ENCODE peak calls at places on chromosomes 1 and 21, in ten cellular contexts. P, M, L, D, N, U, A, E, S and T are unnamed samples.

GRCh38 chr1:228830954-228831481 is 95.7 kb downstream of the RHOU start:
- DNase-seq in P (no peak), M (no peak), L (no peak), D (no peak), N (no peak), U (peak), A (no peak), E (no peak), S (no peak), T (no peak)

GRCh38 chr1:36099681-36100341 is 11.1 kb downstream of the ADPRS start:
- DNase-seq in P (peak), M (peak), L (peak), D (peak), N (peak), U (peak), A (peak), E (peak), S (peak), T (peak)

GRCh38 chr1:214184992-214185391 is 96.0 kb upstream of the SMYD2 start:
- DNase-seq in P (no peak), M (no peak), L (no peak), D (no peak), N (no peak), U (no peak), A (no peak), E (no peak), S (no peak), T (no peak)

GRCh38 chr1:231590453-231591198 is 36.0 kb upstream of the DISC1 start:
- DNase-seq in P (peak), M (no peak), L (peak), D (peak), N (peak), U (peak), A (peak), E (peak), S (peak), T (peak)

GRCh38 chr1:16017461-16018303 is at the start of gene HSPB7:
- DNase-seq in P (no peak), M (no peak), L (peak), D (no peak), N (no peak), U (no peak), A (no peak), E (no peak), S (peak), T (no peak)

GRCh38 chr1:12201343-12202189 is 28.3 kb upstream of the VPS13D start:
- DNase-seq in P (no peak), M (no peak), L (peak), D (no peak), N (no peak), U (no peak), A (no peak), E (no peak), S (no peak), T (no peak)

GRCh38 chr1:234589854-234590620 is 19.9 kb downstream of the IRF2BP2 start:
- DNase-seq in P (no peak), M (no peak), L (no peak), D (no peak), N (no peak), U (no peak), A (no peak), E (no peak), S (no peak), T (no peak)

GRCh38 chr1:17053071-17053684 is 654 bp downstream of the SDHB start:
- DNase-seq in P (no peak), M (no peak), L (no peak), D (no peak), N (no peak), U (no peak), A (no peak), E (no peak), S (peak), T (no peak)

GRCh38 chr1:216710042-216710441 is 13.2 kb downstream of the ESRRG start:
- DNase-seq in P (no peak), M (no peak), L (no peak), D (no peak), N (no peak), U (no peak), A (no peak), E (no peak), S (no peak), T (no peak)

GRCh38 chr1:51901151-51901550 is 22.6 kb upstream of the NRDC start:
- DNase-seq in P (no peak), M (no peak), L (no peak), D (no peak), N (no peak), U (no peak), A (no peak), E (no peak), S (no peak), T (no peak)

GRCh38 chr1:223137402-223138100 is 5.5 kb downstream of the TLR5 start:
- DNase-seq in P (no peak), M (no peak), L (no peak), D (no peak), N (no peak), U (peak), A (peak), E (no peak), S (no peak), T (peak)

GRCh38 chr21:45432575-45433255 is 27.8 kb downstream of the COL18A1 start:
- DNase-seq in P (no peak), M (no peak), L (peak), D (no peak), N (no peak), U (no peak), A (no peak), E (no peak), S (no peak), T (no peak)

GRCh38 chr1:207713529-207713928 is 38.3 kb upstream of the CD46 start:
- DNase-seq in P (no peak), M (peak), L (no peak), D (no peak), N (no peak), U (no peak), A (no peak), E (no peak), S (no peak), T (no peak)